ENCODE peak calls at places on chromosomes 13 and 19, in eight cellular contexts. One of them, this sample, is unnamed.
A peak's percentile ranks its signal among the peaks of the same experiment; 100 is the strongest.

GRCh38 chr13:24540236-24541126 is 27.9 kb upstream of the PARP4 start:
- DNase-seq in uterus: no peak
- DNase-seq in GM23338: peak; percentile 87
- DNase-seq in brain microvascular endothelial cell: no peak
- DNase-seq in RWPE2: no peak
- DNase-seq in thoracic aorta: no peak
- DNase-seq in colonic mucosa: peak; percentile 22
- DNase-seq in suprapubic skin: no peak
- DNase-seq in this sample: no peak

GRCh38 chr13:110698689-110699088 is 7.2 kb downstream of the CARS2 start:
- DNase-seq in uterus: no peak
- DNase-seq in GM23338: no peak
- DNase-seq in brain microvascular endothelial cell: no peak
- DNase-seq in RWPE2: no peak
- DNase-seq in thoracic aorta: no peak
- DNase-seq in colonic mucosa: no peak
- DNase-seq in suprapubic skin: peak; percentile 14
- DNase-seq in this sample: no peak

GRCh38 chr19:54523403-54523802 is 20.8 kb downstream of the LAIR2 start:
- DNase-seq in uterus: no peak
- DNase-seq in GM23338: no peak
- DNase-seq in brain microvascular endothelial cell: peak; percentile 3
- DNase-seq in RWPE2: no peak
- DNase-seq in thoracic aorta: no peak
- DNase-seq in colonic mucosa: no peak
- DNase-seq in suprapubic skin: no peak
- DNase-seq in this sample: no peak

GRCh38 chr13:43140985-43141384 is 117.6 kb downstream of the DNAJC15 start:
- DNase-seq in uterus: no peak
- DNase-seq in GM23338: peak; percentile 51
- DNase-seq in brain microvascular endothelial cell: no peak
- DNase-seq in RWPE2: no peak
- DNase-seq in thoracic aorta: no peak
- DNase-seq in colonic mucosa: no peak
- DNase-seq in suprapubic skin: no peak
- DNase-seq in this sample: no peak

GRCh38 chr19:18269336-18269735 is 4.9 kb downstream of the IQCN start:
- DNase-seq in uterus: no peak
- DNase-seq in GM23338: no peak
- DNase-seq in brain microvascular endothelial cell: no peak
- DNase-seq in RWPE2: no peak
- DNase-seq in thoracic aorta: no peak
- DNase-seq in colonic mucosa: no peak
- DNase-seq in suprapubic skin: no peak
- DNase-seq in this sample: no peak

GRCh38 chr19:29724102-29724641 is 9.1 kb upstream of the C19orf12 start:
- DNase-seq in uterus: no peak
- DNase-seq in GM23338: peak; percentile 75
- DNase-seq in brain microvascular endothelial cell: no peak
- DNase-seq in RWPE2: no peak
- DNase-seq in thoracic aorta: no peak
- DNase-seq in colonic mucosa: no peak
- DNase-seq in suprapubic skin: no peak
- DNase-seq in this sample: no peak

GRCh38 chr19:54606891-54607781 is 13.7 kb downstream of the LILRA1 start:
- DNase-seq in uterus: no peak
- DNase-seq in GM23338: no peak
- DNase-seq in brain microvascular endothelial cell: no peak
- DNase-seq in RWPE2: no peak
- DNase-seq in thoracic aorta: no peak
- DNase-seq in colonic mucosa: no peak
- DNase-seq in suprapubic skin: no peak
- DNase-seq in this sample: no peak

GRCh38 chr19:41442473-41443360 is at the start of gene ERICH4:
- DNase-seq in uterus: no peak
- DNase-seq in GM23338: no peak
- DNase-seq in brain microvascular endothelial cell: no peak
- DNase-seq in RWPE2: no peak
- DNase-seq in thoracic aorta: no peak
- DNase-seq in colonic mucosa: no peak
- DNase-seq in suprapubic skin: no peak
- DNase-seq in this sample: no peak

GRCh38 chr13:87671031-87671823 is at the start of gene SLITRK5:
- DNase-seq in uterus: no peak
- DNase-seq in GM23338: peak; percentile 85
- DNase-seq in brain microvascular endothelial cell: peak; percentile 21
- DNase-seq in RWPE2: peak; percentile 63
- DNase-seq in thoracic aorta: no peak
- DNase-seq in colonic mucosa: peak; percentile 73
- DNase-seq in suprapubic skin: peak; percentile 81
- DNase-seq in this sample: peak; percentile 68

GRCh38 chr13:100100115-100100879 is 11.4 kb downstream of the PCCA start:
- DNase-seq in uterus: no peak
- DNase-seq in GM23338: no peak
- DNase-seq in brain microvascular endothelial cell: peak; percentile 62
- DNase-seq in RWPE2: no peak
- DNase-seq in thoracic aorta: no peak
- DNase-seq in colonic mucosa: peak; percentile 65
- DNase-seq in suprapubic skin: no peak
- DNase-seq in this sample: peak; percentile 54

GRCh38 chr13:68375004-68375403 is 1144.9 kb upstream of the PCDH9 start:
- DNase-seq in uterus: no peak
- DNase-seq in GM23338: no peak
- DNase-seq in brain microvascular endothelial cell: no peak
- DNase-seq in RWPE2: no peak
- DNase-seq in thoracic aorta: no peak
- DNase-seq in colonic mucosa: no peak
- DNase-seq in suprapubic skin: no peak
- DNase-seq in this sample: no peak

GRCh38 chr19:45385392-45386221 is 15.2 kb upstream of the ERCC2 start:
- DNase-seq in uterus: no peak
- DNase-seq in GM23338: peak; percentile 80
- DNase-seq in brain microvascular endothelial cell: no peak
- DNase-seq in RWPE2: no peak
- DNase-seq in thoracic aorta: no peak
- DNase-seq in colonic mucosa: no peak
- DNase-seq in suprapubic skin: no peak
- DNase-seq in this sample: no peak

GRCh38 chr19:33620611-33621010 is 1.1 kb upstream of the CHST8 start:
- DNase-seq in uterus: no peak
- DNase-seq in GM23338: no peak
- DNase-seq in brain microvascular endothelial cell: no peak
- DNase-seq in RWPE2: no peak
- DNase-seq in thoracic aorta: no peak
- DNase-seq in colonic mucosa: no peak
- DNase-seq in suprapubic skin: no peak
- DNase-seq in this sample: no peak

GRCh38 chr19:40229484-40229883 is 3.0 kb upstream of the CCNP start:
- DNase-seq in uterus: no peak
- DNase-seq in GM23338: no peak
- DNase-seq in brain microvascular endothelial cell: peak; percentile 25
- DNase-seq in RWPE2: no peak
- DNase-seq in thoracic aorta: no peak
- DNase-seq in colonic mucosa: no peak
- DNase-seq in suprapubic skin: no peak
- DNase-seq in this sample: no peak

GRCh38 chr19:48342841-48343540 is 17.6 kb downstream of the EMP3 start:
- DNase-seq in uterus: no peak
- DNase-seq in GM23338: no peak
- DNase-seq in brain microvascular endothelial cell: peak; percentile 77
- DNase-seq in RWPE2: no peak
- DNase-seq in thoracic aorta: no peak
- DNase-seq in colonic mucosa: no peak
- DNase-seq in suprapubic skin: no peak
- DNase-seq in this sample: no peak

GRCh38 chr19:48341515-48342413 is 16.4 kb downstream of the EMP3 start:
- DNase-seq in uterus: no peak
- DNase-seq in GM23338: no peak
- DNase-seq in brain microvascular endothelial cell: no peak
- DNase-seq in RWPE2: no peak
- DNase-seq in thoracic aorta: no peak
- DNase-seq in colonic mucosa: no peak
- DNase-seq in suprapubic skin: no peak
- DNase-seq in this sample: no peak

GRCh38 chr19:48342414-48342738 is 17.0 kb downstream of the EMP3 start:
- DNase-seq in uterus: no peak
- DNase-seq in GM23338: no peak
- DNase-seq in brain microvascular endothelial cell: no peak
- DNase-seq in RWPE2: no peak
- DNase-seq in thoracic aorta: no peak
- DNase-seq in colonic mucosa: no peak
- DNase-seq in suprapubic skin: no peak
- DNase-seq in this sample: no peak

GRCh38 chr19:48338802-48339660 is 13.7 kb downstream of the EMP3 start:
- DNase-seq in uterus: no peak
- DNase-seq in GM23338: no peak
- DNase-seq in brain microvascular endothelial cell: no peak
- DNase-seq in RWPE2: no peak
- DNase-seq in thoracic aorta: no peak
- DNase-seq in colonic mucosa: no peak
- DNase-seq in suprapubic skin: no peak
- DNase-seq in this sample: no peak

GRCh38 chr19:48341006-48341405 is 15.7 kb downstream of the EMP3 start:
- DNase-seq in uterus: no peak
- DNase-seq in GM23338: no peak
- DNase-seq in brain microvascular endothelial cell: no peak
- DNase-seq in RWPE2: peak; percentile 88
- DNase-seq in thoracic aorta: no peak
- DNase-seq in colonic mucosa: no peak
- DNase-seq in suprapubic skin: no peak
- DNase-seq in this sample: no peak
- TF ChIP-seq CTCF in uterus: no peak
- TF ChIP-seq CTCF in GM23338: no peak
- TF ChIP-seq CTCF in brain microvascular endothelial cell: no peak
- TF ChIP-seq CTCF in RWPE2: no peak
- TF ChIP-seq CTCF in thoracic aorta: no peak
- TF ChIP-seq CTCF in colonic mucosa: no peak
- TF ChIP-seq CTCF in suprapubic skin: no peak
- TF ChIP-seq CTCF in this sample: no peak

GRCh38 chr19:8322638-8322997 is 1.3 kb downstream of the RPS28 start:
- DNase-seq in uterus: no peak
- DNase-seq in GM23338: no peak
- DNase-seq in brain microvascular endothelial cell: no peak
- DNase-seq in RWPE2: no peak
- DNase-seq in thoracic aorta: no peak
- DNase-seq in colonic mucosa: no peak
- DNase-seq in suprapubic skin: no peak
- DNase-seq in this sample: no peak

GRCh38 chr19:8321067-8321759 is at the start of the genes NDUFA7 and RPS28:
- DNase-seq in uterus: peak; percentile 98
- DNase-seq in GM23338: peak; percentile 98
- DNase-seq in brain microvascular endothelial cell: peak; percentile 93
- DNase-seq in RWPE2: peak; percentile 88
- DNase-seq in thoracic aorta: peak; percentile 80
- DNase-seq in colonic mucosa: peak; percentile 98
- DNase-seq in suprapubic skin: peak; percentile 98
- DNase-seq in this sample: peak; percentile 99

GRCh38 chr19:8319807-8320520 is 1.2 kb downstream of the NDUFA7 start:
- DNase-seq in uterus: no peak
- DNase-seq in GM23338: peak; percentile 77
- DNase-seq in brain microvascular endothelial cell: no peak
- DNase-seq in RWPE2: no peak
- DNase-seq in thoracic aorta: no peak
- DNase-seq in colonic mucosa: no peak
- DNase-seq in suprapubic skin: no peak
- DNase-seq in this sample: no peak

GRCh38 chr19:8321760-8322637 is 703 bp downstream of the RPS28 start:
- DNase-seq in uterus: no peak
- DNase-seq in GM23338: no peak
- DNase-seq in brain microvascular endothelial cell: no peak
- DNase-seq in RWPE2: no peak
- DNase-seq in thoracic aorta: no peak
- DNase-seq in colonic mucosa: no peak
- DNase-seq in suprapubic skin: no peak
- DNase-seq in this sample: no peak

DNA sequence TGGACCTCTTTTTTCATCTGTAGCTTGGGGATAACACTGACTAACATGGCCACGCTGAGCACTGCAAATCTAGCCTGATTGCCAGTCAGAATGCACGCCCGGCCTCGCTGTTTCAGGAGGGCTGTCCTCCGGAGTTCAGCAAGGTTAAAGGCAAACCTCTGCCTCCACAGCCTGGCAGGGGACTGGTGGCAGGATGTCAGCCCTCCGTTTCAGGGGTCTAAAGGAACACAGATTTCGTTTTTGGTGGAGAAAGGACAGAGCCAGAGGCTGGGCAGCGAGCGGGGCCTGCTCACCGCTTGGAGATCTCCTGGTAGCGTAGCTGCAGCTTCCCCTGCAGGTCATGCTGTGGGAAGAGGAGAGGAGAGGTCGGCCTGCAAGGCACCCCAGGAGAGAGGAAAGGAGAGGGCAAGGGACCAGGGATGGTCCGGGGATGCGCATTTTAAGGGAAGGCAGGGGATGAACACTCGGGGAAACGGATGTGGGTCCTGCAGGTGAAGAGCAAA is 560 bp downstream of the NDUFA7 start:
- DNase-seq in uterus: no peak
- DNase-seq in GM23338: peak; percentile 26
- DNase-seq in brain microvascular endothelial cell: no peak
- DNase-seq in RWPE2: no peak
- DNase-seq in thoracic aorta: no peak
- DNase-seq in colonic mucosa: no peak
- DNase-seq in suprapubic skin: no peak
- DNase-seq in this sample: no peak
- H3K36me3 ChIP-seq in uterus: no peaks in the 10 kb centered on the region
- H3K36me3 ChIP-seq in GM23338: peaks cover 7% of the 10 kb centered on the region
- H3K36me3 ChIP-seq in brain microvascular endothelial cell: peaks cover 20% of the 10 kb centered on the region
- H3K36me3 ChIP-seq in RWPE2: peaks cover 41% of the 10 kb centered on the region
- H3K36me3 ChIP-seq in thoracic aorta: peaks cover 19% of the 10 kb centered on the region
- H3K36me3 ChIP-seq in colonic mucosa: no peaks in the 10 kb centered on the region
- H3K36me3 ChIP-seq in suprapubic skin: peaks cover 24% of the 10 kb centered on the region
- H3K36me3 ChIP-seq in this sample: no peaks in the 10 kb centered on the region

GRCh38 chr19:38765214-38765613 is 8.1 kb downstream of the LGALS7 start:
- DNase-seq in uterus: no peak
- DNase-seq in GM23338: no peak
- DNase-seq in brain microvascular endothelial cell: no peak
- DNase-seq in RWPE2: no peak
- DNase-seq in thoracic aorta: no peak
- DNase-seq in colonic mucosa: no peak
- DNase-seq in suprapubic skin: no peak
- DNase-seq in this sample: no peak
- H3K27me3 ChIP-seq in uterus: no peaks in the 10 kb centered on the region
- H3K27me3 ChIP-seq in GM23338: peaks cover 4% of the 10 kb centered on the region
- H3K27me3 ChIP-seq in brain microvascular endothelial cell: no peaks in the 10 kb centered on the region
- H3K27me3 ChIP-seq in RWPE2: no peaks in the 10 kb centered on the region
- H3K27me3 ChIP-seq in thoracic aorta: no peaks in the 10 kb centered on the region
- H3K27me3 ChIP-seq in colonic mucosa: no peaks in the 10 kb centered on the region
- H3K27me3 ChIP-seq in suprapubic skin: no peaks in the 10 kb centered on the region
- H3K27me3 ChIP-seq in this sample: no peaks in the 10 kb centered on the region

GRCh38 chr19:56748443-56748842 is 76.9 kb upstream of the ZNF835 start:
- DNase-seq in uterus: no peak
- DNase-seq in GM23338: peak; percentile 11
- DNase-seq in brain microvascular endothelial cell: peak; percentile 7
- DNase-seq in RWPE2: no peak
- DNase-seq in thoracic aorta: no peak
- DNase-seq in colonic mucosa: no peak
- DNase-seq in suprapubic skin: no peak
- DNase-seq in this sample: no peak
- TF ChIP-seq CTCF in uterus: peak; percentile 67
- TF ChIP-seq CTCF in GM23338: peak; percentile 32
- TF ChIP-seq CTCF in brain microvascular endothelial cell: no peak
- TF ChIP-seq CTCF in RWPE2: peak; percentile 41
- TF ChIP-seq CTCF in thoracic aorta: peak; percentile 25
- TF ChIP-seq CTCF in colonic mucosa: no peak
- TF ChIP-seq CTCF in suprapubic skin: peak; percentile 26
- TF ChIP-seq CTCF in this sample: no peak

GRCh38 chr13:28467034-28467433 is 27.9 kb downstream of the FLT1 start:
- DNase-seq in uterus: no peak
- DNase-seq in GM23338: no peak
- DNase-seq in brain microvascular endothelial cell: no peak
- DNase-seq in RWPE2: no peak
- DNase-seq in thoracic aorta: no peak
- DNase-seq in colonic mucosa: no peak
- DNase-seq in suprapubic skin: no peak
- DNase-seq in this sample: no peak
- H3K36me3 ChIP-seq in uterus: no peaks in the 10 kb centered on the region
- H3K36me3 ChIP-seq in GM23338: peaks cover 30% of the 10 kb centered on the region
- H3K36me3 ChIP-seq in brain microvascular endothelial cell: no peaks in the 10 kb centered on the region
- H3K36me3 ChIP-seq in RWPE2: no peaks in the 10 kb centered on the region
- H3K36me3 ChIP-seq in thoracic aorta: no peaks in the 10 kb centered on the region
- H3K36me3 ChIP-seq in colonic mucosa: no peaks in the 10 kb centered on the region
- H3K36me3 ChIP-seq in suprapubic skin: no peaks in the 10 kb centered on the region
- H3K36me3 ChIP-seq in this sample: no peaks in the 10 kb centered on the region

This sample was measured in pancreas.